ENCODE peak calls at places on chromosomes 5 and 9, in seven cellular contexts. O is left ventricle myocardium inferior; K is GM23248; H is uterus; N is CD4-positive, alpha-beta memory T cell; E is SJSA1; X is A549. T is an unnamed sample.

GRCh38 chr5:154446183-154447073 is 631 bp downstream of the SAP30L start:
- DNase-seq in O (peak; percentile 47), K (peak; percentile 87), H (peak; percentile 56), N (peak; percentile 30), E (peak; percentile 76), X (peak; percentile 46), T (peak; percentile 76)

GRCh38 chr5:179827684-179828083 is 7.0 kb downstream of the SQSTM1 start:
- DNase-seq in O (no peak), K (peak; percentile 77), H (no peak), N (no peak), E (no peak), X (peak; percentile 50), T (peak; percentile 12)

GRCh38 chr5:53879708-53880356 is 319.4 kb downstream of the NDUFS4 start:
- DNase-seq in O (no peak), K (no peak), H (no peak), N (no peak), E (no peak), X (no peak), T (no peak)

GRCh38 chr5:157187046-157187754 is 6.6 kb downstream of the ITK start:
- DNase-seq in O (no peak), K (no peak), H (no peak), N (no peak), E (no peak), X (no peak), T (no peak)

GRCh38 chr5:170623576-170624181 is 119.9 kb downstream of the KCNIP1 start:
- DNase-seq in O (no peak), K (peak; percentile 69), H (no peak), N (no peak), E (peak; percentile 58), X (peak; percentile 59), T (peak; percentile 63)

GRCh38 chr9:78038620-78039300 is 7.1 kb upstream of the GNAQ start:
- DNase-seq in O (no peak), K (peak; percentile 21), H (no peak), N (no peak), E (no peak), X (no peak), T (no peak)

GRCh38 chr9:660227-660626 is 181.3 kb upstream of the DMRT1 start:
- DNase-seq in O (no peak), K (no peak), H (no peak), N (no peak), E (no peak), X (no peak), T (no peak)

GRCh38 chr9:85431396-85432102 is 310.2 kb downstream of the AGTPBP1 start:
- DNase-seq in O (no peak), K (peak; percentile 60), H (no peak), N (no peak), E (peak; percentile 20), X (no peak), T (no peak)

GRCh38 chr5:151150484-151151262 is 6.9 kb downstream of the ANXA6 start:
- DNase-seq in O (peak; percentile 42), K (peak; percentile 63), H (peak; percentile 74), N (peak; percentile 82), E (no peak), X (no peak), T (peak; percentile 42)

GRCh38 chr9:92187989-92188714 is 72.9 kb upstream of the SPTLC1 start:
- DNase-seq in O (no peak), K (no peak), H (no peak), N (no peak), E (no peak), X (no peak), T (no peak)

GRCh38 chr5:124157320-124157719 is 589.1 kb downstream of the ZNF608 start:
- DNase-seq in O (no peak), K (peak; percentile 29), H (no peak), N (no peak), E (peak; percentile 38), X (no peak), T (no peak)

GRCh38 chr9:134660407-134660806 is 18.8 kb downstream of the COL5A1 start:
- DNase-seq in O (no peak), K (no peak), H (no peak), N (no peak), E (no peak), X (no peak), T (no peak)

GRCh38 chr5:159051431-159052281 is 48.1 kb downstream of the EBF1 start:
- DNase-seq in O (peak; percentile 67), K (peak; percentile 80), H (peak; percentile 48), N (no peak), E (peak; percentile 66), X (no peak), T (no peak)

GRCh38 chr5:72494700-72495124 is 12.5 kb downstream of the ZNF366 start:
- DNase-seq in O (no peak), K (peak; percentile 75), H (no peak), N (no peak), E (no peak), X (no peak), T (no peak)

GRCh38 chr9:130682490-130683121 is 11.0 kb upstream of the EXOSC2 start:
- DNase-seq in O (peak; percentile 79), K (peak; percentile 92), H (peak; percentile 68), N (peak; percentile 37), E (peak; percentile 35), X (peak; percentile 91), T (peak; percentile 89)

GRCh38 chr5:175655411-175655810 is 2.5 kb upstream of the HRH2 start:
- DNase-seq in O (no peak), K (no peak), H (no peak), N (no peak), E (no peak), X (no peak), T (no peak)

GRCh38 chr5:139915834-139916233 is 120.2 kb downstream of the PSD2 start:
- DNase-seq in O (no peak), K (no peak), H (no peak), N (no peak), E (no peak), X (no peak), T (no peak)

GRCh38 chr5:95032801-95033200 is 252.1 kb downstream of the MCTP1 start:
- DNase-seq in O (no peak), K (no peak), H (no peak), N (no peak), E (no peak), X (no peak), T (no peak)

GRCh38 chr9:127388856-127389238 is 8.1 kb upstream of the SLC2A8 start:
- DNase-seq in O (no peak), K (no peak), H (no peak), N (no peak), E (no peak), X (no peak), T (no peak)

GRCh38 chr5:126884269-126884819 is 107.4 kb downstream of the LMNB1 start:
- DNase-seq in O (no peak), K (peak; percentile 93), H (no peak), N (no peak), E (peak; percentile 36), X (no peak), T (no peak)

GRCh38 chr5:87069974-87070608 is 197.6 kb upstream of the RASA1 start:
- DNase-seq in O (no peak), K (peak; percentile 79), H (no peak), N (no peak), E (peak; percentile 48), X (no peak), T (no peak)

GRCh38 chr9:98791147-98792095 is 4.9 kb downstream of the ANKS6 start:
- DNase-seq in O (peak; percentile 82), K (peak; percentile 96), H (peak; percentile 92), N (peak; percentile 41), E (peak; percentile 70), X (peak; percentile 77), T (peak; percentile 86)

GRCh38 chr9:137670391-137671195 is 51.8 kb downstream of the EHMT1 start:
- DNase-seq in O (peak; percentile 55), K (peak; percentile 60), H (no peak), N (no peak), E (no peak), X (no peak), T (no peak)

GRCh38 chr5:13991365-13991764 is 46.9 kb upstream of the DNAH5 start:
- DNase-seq in O (no peak), K (no peak), H (no peak), N (no peak), E (no peak), X (no peak), T (no peak)

GRCh38 chr5:13994606-13995336 is 50.3 kb upstream of the DNAH5 start:
- DNase-seq in O (no peak), K (no peak), H (no peak), N (no peak), E (no peak), X (no peak), T (no peak)

GRCh38 chr5:13993926-13994325 is 49.4 kb upstream of the DNAH5 start:
- DNase-seq in O (no peak), K (no peak), H (no peak), N (no peak), E (no peak), X (no peak), T (no peak)

GRCh38 chr5:13990896-13991295 is 46.4 kb upstream of the DNAH5 start:
- DNase-seq in O (no peak), K (no peak), H (no peak), N (no peak), E (no peak), X (no peak), T (no peak)

GRCh38 chr5:13992795-13993194 is 48.3 kb upstream of the DNAH5 start:
- DNase-seq in O (no peak), K (no peak), H (no peak), N (no peak), E (no peak), X (no peak), T (no peak)
- H3K4me1 ChIP-seq in O (no peaks in the 10 kb centered on the region), K (peaks cover 4% of the 10 kb centered on the region), H (no peaks in the 10 kb centered on the region), N (no peaks in the 10 kb centered on the region), E (peaks cover 3% of the 10 kb centered on the region), X (peaks cover 5% of the 10 kb centered on the region), T (no peaks in the 10 kb centered on the region)

DNA sequence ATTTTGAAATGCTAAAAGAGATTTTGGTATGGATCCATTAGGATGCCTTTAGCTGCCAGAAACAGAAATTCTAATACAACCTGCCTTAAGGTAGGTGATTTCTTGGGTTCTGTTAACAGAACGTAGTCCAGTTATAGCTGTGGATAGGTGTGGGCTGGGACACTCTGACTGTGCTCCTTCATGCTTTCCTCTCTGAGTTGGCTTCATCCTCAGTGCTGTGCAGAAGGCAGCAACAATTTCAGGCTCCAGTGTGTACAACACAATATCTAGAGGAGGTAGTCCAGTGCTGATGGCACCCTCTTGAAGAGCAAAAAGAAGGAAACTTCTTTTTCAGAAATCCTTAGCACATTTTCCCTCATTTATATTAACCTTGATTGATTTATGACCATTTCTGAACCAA is 34.4 kb downstream of the NNT start:
- DNase-seq in O (no peak), K (no peak), H (no peak), N (no peak), E (no peak), X (no peak), T (no peak)
- H3K27ac ChIP-seq in O (peak overlapping the region; percentile 56), K (no peak overlapping the region), H (no peak overlapping the region), N (no peak overlapping the region), E (no peak overlapping the region), X (no peak overlapping the region), T (no peak overlapping the region)

DNA sequence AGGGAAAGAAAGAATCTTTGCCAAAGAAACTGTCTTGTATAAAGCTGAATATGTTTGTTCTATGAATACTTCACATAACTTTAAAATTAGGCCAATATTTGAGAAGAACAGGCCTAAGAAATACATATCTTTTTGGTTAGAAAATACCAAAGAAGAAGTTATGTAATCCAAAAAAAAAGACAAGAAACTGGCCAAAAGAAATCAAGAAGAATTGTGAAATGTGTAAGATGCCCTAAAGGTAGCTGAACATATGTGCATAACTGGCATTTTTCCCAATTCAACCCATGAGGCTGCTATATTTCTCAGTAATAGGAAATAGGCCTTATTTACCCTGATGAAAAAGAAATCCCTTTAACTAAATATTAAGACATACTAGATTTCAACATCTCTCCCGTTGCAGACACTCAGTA is 290.0 kb downstream of the CETN3 start:
- DNase-seq in O (no peak), K (no peak), H (no peak), N (no peak), E (no peak), X (no peak), T (no peak)
- H3K4me1 ChIP-seq in O (no peaks in the 10 kb centered on the region), K (no peaks in the 10 kb centered on the region), H (no peaks in the 10 kb centered on the region), N (no peaks in the 10 kb centered on the region), E (no peaks in the 10 kb centered on the region), X (no peaks in the 10 kb centered on the region), T (no peaks in the 10 kb centered on the region)

GRCh38 chr5:93245226-93245625 is 335.8 kb downstream of the NR2F1-AS1 start:
- DNase-seq in O (no peak), K (no peak), H (no peak), N (no peak), E (no peak), X (no peak), T (no peak)
- H3K27ac ChIP-seq in O (peak overlapping the region; percentile 26), K (no peak overlapping the region), H (peak overlapping the region; percentile 61), N (no peak overlapping the region), E (no peak overlapping the region), X (no peak overlapping the region), T (no peak overlapping the region)